ENCODE peak calls at places on chromosomes 5 and 9, in seven cellular contexts. B is SK-N-SH, C is HCT116, N is HepG2, O is H1, Q is GM12878, E is K562. T is an unnamed sample.

GRCh38 chr5:91381774-91382492 is 1.2 kb downstream of the ARRDC3 start:
- DNase-seq in B (peak), C (peak), N (peak), O (no peak), Q (peak), E (peak), T (peak)

GRCh38 chr5:84131372-84131771 is 253.3 kb downstream of the EDIL3 start:
- DNase-seq in B (no peak), C (no peak), N (no peak), O (no peak), Q (no peak), E (no peak), T (no peak)

GRCh38 chr9:6413365-6414263 is 615 bp downstream of the UHRF2 start:
- DNase-seq in B (peak), C (no peak), N (no peak), O (no peak), Q (no peak), E (peak), T (no peak)

GRCh38 chr9:97889941-97890557 is 32.3 kb downstream of the TRMO start:
- DNase-seq in B (peak), C (no peak), N (no peak), O (no peak), Q (no peak), E (peak), T (peak)

GRCh38 chr5:127028822-127029457 is 1.4 kb downstream of the MARCHF3 start:
- DNase-seq in B (peak), C (no peak), N (peak), O (no peak), Q (no peak), E (peak), T (no peak)

GRCh38 chr5:142748568-142749249 is 21.5 kb upstream of the ARHGAP26 start:
- DNase-seq in B (peak), C (no peak), N (peak), O (no peak), Q (no peak), E (peak), T (no peak)

GRCh38 chr9:125968975-125969374 is 221.8 kb downstream of the PBX3 start:
- DNase-seq in B (no peak), C (no peak), N (no peak), O (no peak), Q (no peak), E (no peak), T (no peak)

GRCh38 chr9:7246181-7246580 is 488.4 kb downstream of the KDM4C start:
- DNase-seq in B (no peak), C (no peak), N (no peak), O (no peak), Q (no peak), E (no peak), T (no peak)

GRCh38 chr9:129885018-129885669 is 49.9 kb downstream of the USP20 start:
- DNase-seq in B (no peak), C (no peak), N (peak), O (no peak), Q (peak), E (peak), T (peak)

GRCh38 chr5:145247745-145248040 is 587.4 kb downstream of the PRELID2 start:
- DNase-seq in B (no peak), C (no peak), N (no peak), O (no peak), Q (no peak), E (no peak), T (no peak)

GRCh38 chr5:157371655-157372471 is 88.2 kb upstream of the NIPAL4 start:
- DNase-seq in B (no peak), C (no peak), N (no peak), O (no peak), Q (no peak), E (no peak), T (no peak)

GRCh38 chr5:172530835-172531703 is 76.7 kb upstream of the SH3PXD2B start:
- DNase-seq in B (no peak), C (no peak), N (no peak), O (no peak), Q (peak), E (no peak), T (no peak)

GRCh38 chr9:134041649-134041962 is 16.3 kb downstream of the BRD3OS start:
- DNase-seq in B (no peak), C (no peak), N (no peak), O (no peak), Q (no peak), E (no peak), T (no peak)

GRCh38 chr5:57215629-57216195 is 41.9 kb downstream of the GPBP1 start:
- DNase-seq in B (no peak), C (no peak), N (no peak), O (no peak), Q (no peak), E (no peak), T (no peak)

GRCh38 chr5:134543820-134544692 is 18.6 kb downstream of the JADE2 start:
- DNase-seq in B (no peak), C (no peak), N (no peak), O (no peak), Q (no peak), E (no peak), T (no peak)

GRCh38 chr9:137095664-137096517 is 9.1 kb downstream of the MAN1B1 start:
- DNase-seq in B (peak), C (no peak), N (no peak), O (no peak), Q (peak), E (no peak), T (no peak)

GRCh38 chr9:70125621-70126020 is 82.0 kb downstream of the MAMDC2 start:
- DNase-seq in B (no peak), C (no peak), N (no peak), O (no peak), Q (no peak), E (no peak), T (no peak)

GRCh38 chr5:82538339-82539034 is 260.3 kb upstream of the RPS23 start:
- DNase-seq in B (peak), C (no peak), N (no peak), O (no peak), Q (no peak), E (peak), T (no peak)

GRCh38 chr9:34413229-34413852 is 36.6 kb upstream of the MYORG start:
- DNase-seq in B (no peak), C (no peak), N (peak), O (no peak), Q (no peak), E (peak), T (peak)

GRCh38 chr9:20685769-20686168 is 1.7 kb downstream of the FOCAD start:
- DNase-seq in B (no peak), C (no peak), N (no peak), O (no peak), Q (no peak), E (no peak), T (no peak)

GRCh38 chr5:126501448-126501847 is 78.2 kb downstream of the GRAMD2B start:
- DNase-seq in B (no peak), C (no peak), N (no peak), O (no peak), Q (no peak), E (no peak), T (no peak)

GRCh38 chr5:103139264-103139865 is 19.3 kb downstream of the PPIP5K2 start:
- DNase-seq in B (peak), C (peak), N (peak), O (no peak), Q (peak), E (peak), T (peak)

GRCh38 chr5:154287136-154287535 is 96.6 kb downstream of the GALNT10 start:
- DNase-seq in B (no peak), C (no peak), N (peak), O (peak), Q (no peak), E (no peak), T (peak)

GRCh38 chr9:74887041-74887980 is at the start of gene TRPM6:
- DNase-seq in B (peak), C (peak), N (peak), O (no peak), Q (no peak), E (peak), T (peak)

GRCh38 chr9:91995000-91995399 is 45.0 kb upstream of the ROR2 start:
- DNase-seq in B (no peak), C (no peak), N (no peak), O (no peak), Q (no peak), E (peak), T (no peak)

GRCh38 chr5:159021360-159022177 is 78.1 kb downstream of the EBF1 start:
- DNase-seq in B (peak), C (no peak), N (no peak), O (no peak), Q (no peak), E (no peak), T (no peak)

GRCh38 chr9:68705636-68706578 is 867 bp downstream of the PIP5K1B start:
- DNase-seq in B (peak), C (no peak), N (peak), O (no peak), Q (no peak), E (peak), T (no peak)

GRCh38 chr9:68703672-68704071 is 1.4 kb upstream of the PIP5K1B start:
- DNase-seq in B (no peak), C (no peak), N (no peak), O (no peak), Q (no peak), E (no peak), T (no peak)

GRCh38 chr9:68704498-68704803 is 589 bp upstream of the PIP5K1B start:
- DNase-seq in B (no peak), C (no peak), N (no peak), O (no peak), Q (no peak), E (no peak), T (no peak)

GRCh38 chr9:68704804-68705635 is at the start of gene PIP5K1B:
- DNase-seq in B (peak), C (no peak), N (peak), O (no peak), Q (no peak), E (peak), T (peak)

DNA sequence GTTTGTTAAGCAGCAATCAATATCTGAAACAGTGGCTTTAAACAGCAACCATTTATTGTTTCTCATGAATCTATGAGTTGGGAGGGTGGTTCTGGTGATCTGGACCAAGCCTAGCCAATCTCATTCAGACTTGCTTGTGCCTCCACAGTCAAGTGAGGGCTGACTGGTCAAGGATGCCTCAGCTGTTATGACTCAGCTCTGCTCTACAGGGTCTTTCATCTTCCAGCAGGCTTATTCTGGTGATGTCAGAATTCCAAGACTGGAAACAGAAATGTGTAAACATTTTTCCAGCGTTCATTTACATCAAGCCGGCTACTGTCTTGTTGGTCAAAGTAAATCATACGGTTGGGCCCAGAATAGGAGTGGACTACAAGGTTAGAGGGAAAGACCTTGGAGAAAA is 2.5 kb upstream of the PIP5K1B start:
- DNase-seq in B (no peak), C (no peak), N (peak), O (no peak), Q (no peak), E (peak), T (no peak)
- TF ChIP-seq JUND in B (no peak), C (no peak), N (no peak), O (no peak), Q (no peak), E (peak), T (no peak)

GRCh38 chr5:76329346-76329745 is 73.7 kb upstream of the IQGAP2 start:
- DNase-seq in B (no peak), C (no peak), N (no peak), O (no peak), Q (no peak), E (no peak), T (no peak)

GRCh38 chr5:76325876-76326491 is 77.1 kb upstream of the IQGAP2 start:
- DNase-seq in B (no peak), C (no peak), N (no peak), O (no peak), Q (no peak), E (no peak), T (no peak)

GRCh38 chr5:76331139-76331538 is 71.9 kb upstream of the IQGAP2 start:
- DNase-seq in B (no peak), C (no peak), N (no peak), O (no peak), Q (no peak), E (peak), T (no peak)

GRCh38 chr5:76325326-76325725 is 77.8 kb upstream of the IQGAP2 start:
- DNase-seq in B (no peak), C (no peak), N (no peak), O (no peak), Q (no peak), E (no peak), T (no peak)

DNA sequence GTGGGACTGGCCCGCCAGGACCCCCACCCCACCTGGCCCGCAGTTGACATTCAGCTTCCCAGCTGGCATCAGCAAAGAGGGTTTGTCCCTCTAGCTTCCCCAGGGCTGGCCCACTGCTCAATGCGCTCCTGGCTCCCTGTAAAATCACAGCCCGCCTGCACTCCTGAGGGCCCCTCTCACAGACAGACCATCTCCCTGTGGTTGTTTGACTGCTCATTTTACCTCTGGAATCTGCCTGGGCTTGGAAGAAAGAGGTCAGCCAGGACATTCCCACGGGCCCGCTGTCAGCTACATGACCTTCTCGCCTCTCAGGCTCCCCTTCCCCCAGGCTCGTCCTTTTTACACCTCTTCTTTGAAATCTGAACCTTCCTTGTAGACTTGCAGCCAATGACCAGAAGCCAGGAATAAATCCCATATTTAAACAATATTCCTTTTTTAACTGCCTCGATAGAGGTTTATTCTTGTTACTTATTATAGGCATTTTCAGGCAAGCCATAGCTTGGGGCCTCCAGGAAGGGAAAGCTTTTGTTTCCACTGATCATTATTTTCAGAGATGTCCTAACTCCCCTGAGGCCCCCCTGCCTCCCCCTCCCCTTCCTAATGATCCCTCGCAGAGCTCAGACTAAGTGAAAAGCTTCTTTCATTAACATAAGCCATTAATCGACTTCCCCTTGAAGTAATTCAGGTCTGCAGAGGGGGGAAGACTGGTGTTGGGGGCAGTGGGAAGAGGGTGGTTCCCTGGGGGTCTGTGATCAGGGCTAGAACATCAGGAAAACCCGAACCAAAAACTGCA is 76.3 kb upstream of the IQGAP2 start:
- DNase-seq in B (no peak), C (no peak), N (no peak), O (no peak), Q (no peak), E (no peak), T (no peak)
- TF ChIP-seq JUND in B (no peak), C (no peak), N (no peak), O (no peak), Q (no peak), E (no peak), T (no peak)

GRCh38 chr9:78132688-78133033 is 101.0 kb upstream of the GNAQ start:
- DNase-seq in B (no peak), C (no peak), N (no peak), O (no peak), Q (no peak), E (no peak), T (no peak)
- TF ChIP-seq JUND in B (no peak), C (no peak), N (no peak), O (no peak), Q (no peak), E (no peak), T (no peak)

GRCh38 chr5:78754655-78755054 is 106.1 kb upstream of the LHFPL2 start:
- DNase-seq in B (no peak), C (no peak), N (no peak), O (no peak), Q (no peak), E (no peak), T (no peak)

GRCh38 chr5:78758169-78758839 is 109.7 kb upstream of the LHFPL2 start:
- DNase-seq in B (no peak), C (no peak), N (peak), O (no peak), Q (peak), E (no peak), T (no peak)

GRCh38 chr5:78756853-78757252 is 108.3 kb upstream of the LHFPL2 start:
- DNase-seq in B (no peak), C (no peak), N (no peak), O (no peak), Q (no peak), E (no peak), T (no peak)

GRCh38 chr5:78757269-78758053 is 108.9 kb upstream of the LHFPL2 start:
- DNase-seq in B (no peak), C (no peak), N (peak), O (no peak), Q (peak), E (peak), T (no peak)

GRCh38 chr5:78755822-78756429 is 107.4 kb upstream of the LHFPL2 start:
- DNase-seq in B (no peak), C (no peak), N (no peak), O (no peak), Q (no peak), E (no peak), T (peak)
- TF ChIP-seq JUND in B (no peak), C (no peak), N (no peak), O (no peak), Q (no peak), E (no peak), T (no peak)